ENCODE peak calls at places on chromosomes 16 and 17, in six cellular contexts. One of them, this sample, is unnamed.

GRCh38 chr17:31746884-31747495 is 112.1 kb downstream of the COPRS start:
- DNase-seq in OCI-LY7: no peak
- DNase-seq in PC-3: no peak
- DNase-seq in H1: no peak
- DNase-seq in hepatocyte: no peak
- DNase-seq in IMR-90: no peak
- DNase-seq in this sample: no peak

GRCh38 chr16:70573451-70574121 is 50.0 kb downstream of the SF3B3 start:
- DNase-seq in OCI-LY7: no peak
- DNase-seq in PC-3: peak; percentile 41
- DNase-seq in H1: no peak
- DNase-seq in hepatocyte: peak; percentile 38
- DNase-seq in IMR-90: peak; percentile 97
- DNase-seq in this sample: peak; percentile 91

GRCh38 chr17:82106697-82107305 is 8.8 kb upstream of the FASN start:
- DNase-seq in OCI-LY7: no peak
- DNase-seq in PC-3: no peak
- DNase-seq in H1: no peak
- DNase-seq in hepatocyte: no peak
- DNase-seq in IMR-90: no peak
- DNase-seq in this sample: no peak

GRCh38 chr17:35245196-35245486 is 2.3 kb downstream of the SLFN5 start:
- DNase-seq in OCI-LY7: no peak
- DNase-seq in PC-3: peak; percentile 83
- DNase-seq in H1: no peak
- DNase-seq in hepatocyte: no peak
- DNase-seq in IMR-90: peak; percentile 97
- DNase-seq in this sample: peak; percentile 24

GRCh38 chr17:6255331-6255730 is 179.6 kb downstream of the AIPL1 start:
- DNase-seq in OCI-LY7: no peak
- DNase-seq in PC-3: no peak
- DNase-seq in H1: no peak
- DNase-seq in hepatocyte: no peak
- DNase-seq in IMR-90: no peak
- DNase-seq in this sample: no peak

GRCh38 chr17:10420811-10421210 is 939 bp downstream of the MYH8 start:
- DNase-seq in OCI-LY7: no peak
- DNase-seq in PC-3: no peak
- DNase-seq in H1: no peak
- DNase-seq in hepatocyte: no peak
- DNase-seq in IMR-90: no peak
- DNase-seq in this sample: no peak

GRCh38 chr16:83552193-83552592 is 255.6 kb upstream of the HSBP1 start:
- DNase-seq in OCI-LY7: no peak
- DNase-seq in PC-3: peak; percentile 2
- DNase-seq in H1: no peak
- DNase-seq in hepatocyte: no peak
- DNase-seq in IMR-90: peak; percentile 77
- DNase-seq in this sample: no peak

GRCh38 chr16:76535-77272 is 1.3 kb upstream of the MPG start:
- DNase-seq in OCI-LY7: peak; percentile 40
- DNase-seq in PC-3: peak; percentile 74
- DNase-seq in H1: no peak
- DNase-seq in hepatocyte: peak; percentile 77
- DNase-seq in IMR-90: peak; percentile 95
- DNase-seq in this sample: peak; percentile 81

GRCh38 chr17:4833941-4834501 is 881 bp downstream of the MINK1 start:
- DNase-seq in OCI-LY7: peak; percentile 26
- DNase-seq in PC-3: peak; percentile 10
- DNase-seq in H1: no peak
- DNase-seq in hepatocyte: peak; percentile 68
- DNase-seq in IMR-90: peak; percentile 80
- DNase-seq in this sample: no peak

GRCh38 chr17:77570565-77570898 is 388.0 kb upstream of the TNRC6C start:
- DNase-seq in OCI-LY7: no peak
- DNase-seq in PC-3: no peak
- DNase-seq in H1: no peak
- DNase-seq in hepatocyte: no peak
- DNase-seq in IMR-90: no peak
- DNase-seq in this sample: no peak

GRCh38 chr16:69340095-69340644 is 598 bp downstream of the NIP7 start:
- DNase-seq in OCI-LY7: no peak
- DNase-seq in PC-3: no peak
- DNase-seq in H1: no peak
- DNase-seq in hepatocyte: no peak
- DNase-seq in IMR-90: peak; percentile 24
- DNase-seq in this sample: no peak

GRCh38 chr17:63039899-63040602 is 74.0 kb downstream of the TANC2 start:
- DNase-seq in OCI-LY7: no peak
- DNase-seq in PC-3: peak; percentile 89
- DNase-seq in H1: no peak
- DNase-seq in hepatocyte: no peak
- DNase-seq in IMR-90: peak; percentile 56
- DNase-seq in this sample: no peak

GRCh38 chr16:4733747-4734062 is 366 bp downstream of the ANKS3 start:
- DNase-seq in OCI-LY7: no peak
- DNase-seq in PC-3: no peak
- DNase-seq in H1: no peak
- DNase-seq in hepatocyte: peak; percentile 34
- DNase-seq in IMR-90: no peak
- DNase-seq in this sample: no peak

GRCh38 chr16:22192261-22193133 is 13.6 kb upstream of the EEF2K start:
- DNase-seq in OCI-LY7: peak; percentile 35
- DNase-seq in PC-3: peak; percentile 51
- DNase-seq in H1: no peak
- DNase-seq in hepatocyte: peak; percentile 79
- DNase-seq in IMR-90: peak; percentile 91
- DNase-seq in this sample: peak; percentile 55

GRCh38 chr16:17724242-17724898 is 253.6 kb upstream of the XYLT1 start:
- DNase-seq in OCI-LY7: no peak
- DNase-seq in PC-3: no peak
- DNase-seq in H1: no peak
- DNase-seq in hepatocyte: no peak
- DNase-seq in IMR-90: peak; percentile 82
- DNase-seq in this sample: no peak

GRCh38 chr17:6648181-6648580 is 3.2 kb downstream of the MED31 start:
- DNase-seq in OCI-LY7: peak; percentile 59
- DNase-seq in PC-3: peak; percentile 52
- DNase-seq in H1: no peak
- DNase-seq in hepatocyte: no peak
- DNase-seq in IMR-90: no peak
- DNase-seq in this sample: no peak

GRCh38 chr16:86927699-86928098 is 349.4 kb downstream of the FOXL1 start:
- DNase-seq in OCI-LY7: no peak
- DNase-seq in PC-3: no peak
- DNase-seq in H1: no peak
- DNase-seq in hepatocyte: no peak
- DNase-seq in IMR-90: no peak
- DNase-seq in this sample: no peak

GRCh38 chr17:78343433-78344201 is 16.3 kb downstream of the SOCS3 start:
- DNase-seq in OCI-LY7: peak; percentile 79
- DNase-seq in PC-3: no peak
- DNase-seq in H1: no peak
- DNase-seq in hepatocyte: no peak
- DNase-seq in IMR-90: no peak
- DNase-seq in this sample: peak; percentile 64

GRCh38 chr17:49013311-49014205 is 16.4 kb downstream of the IGF2BP1 start:
- DNase-seq in OCI-LY7: no peak
- DNase-seq in PC-3: no peak
- DNase-seq in H1: peak; percentile 56
- DNase-seq in hepatocyte: peak; percentile 82
- DNase-seq in IMR-90: no peak
- DNase-seq in this sample: no peak

GRCh38 chr16:13935408-13935807 is 15.5 kb downstream of the ERCC4 start:
- DNase-seq in OCI-LY7: peak; percentile 4
- DNase-seq in PC-3: peak; percentile 9
- DNase-seq in H1: no peak
- DNase-seq in hepatocyte: no peak
- DNase-seq in IMR-90: no peak
- DNase-seq in this sample: no peak

GRCh38 chr17:50604470-50604869 is 30.2 kb upstream of the ABCC3 start:
- DNase-seq in OCI-LY7: no peak
- DNase-seq in PC-3: no peak
- DNase-seq in H1: no peak
- DNase-seq in hepatocyte: peak; percentile 89
- DNase-seq in IMR-90: peak; percentile 28
- DNase-seq in this sample: no peak

DNA sequence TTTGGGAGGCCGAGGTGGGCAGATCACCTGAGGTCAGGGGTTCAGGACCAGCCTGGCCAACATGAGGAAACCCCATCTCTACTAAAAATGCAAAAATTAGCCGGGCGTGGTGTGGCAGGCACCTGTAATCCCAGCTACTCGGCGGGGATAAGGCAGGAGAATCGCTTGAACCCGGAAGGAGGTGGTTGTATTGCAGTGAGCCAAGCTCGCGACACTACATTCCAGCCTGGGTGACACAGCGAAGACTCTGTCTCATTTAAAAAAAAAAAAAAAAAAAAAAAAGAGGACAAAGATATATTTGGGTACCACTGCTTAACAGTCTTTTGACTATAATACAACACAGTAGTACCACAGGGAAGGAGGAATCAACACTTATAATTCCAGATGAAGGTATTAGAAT is 9.2 kb downstream of the CNOT1 start:
- DNase-seq in OCI-LY7: no peak
- DNase-seq in PC-3: no peak
- DNase-seq in H1: no peak
- DNase-seq in hepatocyte: no peak
- DNase-seq in IMR-90: no peak
- DNase-seq in this sample: no peak
- H4K20me1 ChIP-seq in OCI-LY7: peaks cover 25% of the 10 kb centered on the region
- H4K20me1 ChIP-seq in PC-3: peaks cover 3% of the 10 kb centered on the region
- H4K20me1 ChIP-seq in H1: peaks cover 6% of the 10 kb centered on the region
- H4K20me1 ChIP-seq in hepatocyte: peaks cover 90% of the 10 kb centered on the region
- H4K20me1 ChIP-seq in IMR-90: peaks cover 48% of the 10 kb centered on the region
- H4K20me1 ChIP-seq in this sample: peaks cover 80% of the 10 kb centered on the region

GRCh38 chr17:19747829-19748806 is at the start of gene ALDH3A1:
- DNase-seq in OCI-LY7: no peak
- DNase-seq in PC-3: peak; percentile 96
- DNase-seq in H1: no peak
- DNase-seq in hepatocyte: peak; percentile 38
- DNase-seq in IMR-90: no peak
- DNase-seq in this sample: peak; percentile 89
- H3K4me3 ChIP-seq in OCI-LY7: no peak within 1 kb of the TSS
- H3K4me3 ChIP-seq in PC-3: peak within 1 kb of the TSS; percentile 53
- H3K4me3 ChIP-seq in H1: no peak within 1 kb of the TSS
- H3K4me3 ChIP-seq in hepatocyte: no peak within 1 kb of the TSS
- H3K4me3 ChIP-seq in IMR-90: no peak within 1 kb of the TSS
- H3K4me3 ChIP-seq in this sample: peak within 1 kb of the TSS; percentile 76

GRCh38 chr16:2047330-2048115 is at the start of the genes NTHL1 and TSC2:
- DNase-seq in OCI-LY7: peak; percentile 97
- DNase-seq in PC-3: peak; percentile 92
- DNase-seq in H1: peak; percentile 90
- DNase-seq in hepatocyte: peak; percentile 98
- DNase-seq in IMR-90: peak; percentile 95
- DNase-seq in this sample: peak; percentile 89
- TF ChIP-seq CTCF in OCI-LY7: peak; percentile 54
- TF ChIP-seq CTCF in PC-3: peak; percentile 12
- TF ChIP-seq CTCF in H1: peak; percentile 15
- TF ChIP-seq CTCF in hepatocyte: peak; percentile 1
- TF ChIP-seq CTCF in IMR-90: peak; percentile 45
- TF ChIP-seq CTCF in this sample: peak; percentile 55

GRCh38 chr17:67218385-67218950 is 26.5 kb downstream of the HELZ start:
- DNase-seq in OCI-LY7: no peak
- DNase-seq in PC-3: no peak
- DNase-seq in H1: no peak
- DNase-seq in hepatocyte: no peak
- DNase-seq in IMR-90: peak; percentile 78
- DNase-seq in this sample: no peak
- H4K20me1 ChIP-seq in OCI-LY7: no peaks in the 10 kb centered on the region
- H4K20me1 ChIP-seq in PC-3: peaks cover 8% of the 10 kb centered on the region
- H4K20me1 ChIP-seq in H1: peaks cover 7% of the 10 kb centered on the region
- H4K20me1 ChIP-seq in hepatocyte: peaks cover 31% of the 10 kb centered on the region
- H4K20me1 ChIP-seq in IMR-90: peaks cover 31% of the 10 kb centered on the region
- H4K20me1 ChIP-seq in this sample: peaks cover 27% of the 10 kb centered on the region

GRCh38 chr16:20673882-20674683 is 23.4 kb downstream of the ACSM1 start:
- DNase-seq in OCI-LY7: no peak
- DNase-seq in PC-3: no peak
- DNase-seq in H1: no peak
- DNase-seq in hepatocyte: no peak
- DNase-seq in IMR-90: no peak
- DNase-seq in this sample: peak; percentile 12

GRCh38 chr16:20676867-20677266 is 20.6 kb downstream of the ACSM1 start:
- DNase-seq in OCI-LY7: no peak
- DNase-seq in PC-3: no peak
- DNase-seq in H1: no peak
- DNase-seq in hepatocyte: no peak
- DNase-seq in IMR-90: no peak
- DNase-seq in this sample: no peak

GRCh38 chr16:20676268-20676828 is 21.1 kb downstream of the ACSM1 start:
- DNase-seq in OCI-LY7: no peak
- DNase-seq in PC-3: no peak
- DNase-seq in H1: no peak
- DNase-seq in hepatocyte: no peak
- DNase-seq in IMR-90: no peak
- DNase-seq in this sample: no peak

GRCh38 chr16:20675488-20676267 is 21.8 kb downstream of the ACSM1 start:
- DNase-seq in OCI-LY7: no peak
- DNase-seq in PC-3: peak; percentile 54
- DNase-seq in H1: peak; percentile 75
- DNase-seq in hepatocyte: peak; percentile 69
- DNase-seq in IMR-90: no peak
- DNase-seq in this sample: peak; percentile 76

GRCh38 chr16:20674684-20675487 is 22.6 kb downstream of the ACSM1 start:
- DNase-seq in OCI-LY7: no peak
- DNase-seq in PC-3: no peak
- DNase-seq in H1: no peak
- DNase-seq in hepatocyte: no peak
- DNase-seq in IMR-90: no peak
- DNase-seq in this sample: no peak
- H3K4me3 ChIP-seq in OCI-LY7: no peak overlapping the region
- H3K4me3 ChIP-seq in PC-3: peak overlapping the region; percentile 62
- H3K4me3 ChIP-seq in H1: peak overlapping the region; percentile 2
- H3K4me3 ChIP-seq in hepatocyte: no peak overlapping the region
- H3K4me3 ChIP-seq in IMR-90: no peak overlapping the region
- H3K4me3 ChIP-seq in this sample: no peak overlapping the region

GRCh38 chr16:26795184-26795583 is 271.5 kb upstream of the C16orf82 start:
- DNase-seq in OCI-LY7: peak; percentile 87
- DNase-seq in PC-3: no peak
- DNase-seq in H1: peak; percentile 3
- DNase-seq in hepatocyte: peak; percentile 9
- DNase-seq in IMR-90: no peak
- DNase-seq in this sample: no peak
- TF ChIP-seq CTCF in OCI-LY7: peak; percentile 87
- TF ChIP-seq CTCF in PC-3: no peak
- TF ChIP-seq CTCF in H1: peak; percentile 52
- TF ChIP-seq CTCF in hepatocyte: peak; percentile 17
- TF ChIP-seq CTCF in IMR-90: no peak
- TF ChIP-seq CTCF in this sample: no peak

GRCh38 chr16:11784048-11784780 is 12.8 kb downstream of the ZC3H7A start:
- DNase-seq in OCI-LY7: no peak
- DNase-seq in PC-3: no peak
- DNase-seq in H1: no peak
- DNase-seq in hepatocyte: no peak
- DNase-seq in IMR-90: no peak
- DNase-seq in this sample: no peak
- H4K20me1 ChIP-seq in OCI-LY7: no peaks in the 10 kb centered on the region
- H4K20me1 ChIP-seq in PC-3: peaks cover 3% of the 10 kb centered on the region
- H4K20me1 ChIP-seq in H1: peaks cover 2% of the 10 kb centered on the region
- H4K20me1 ChIP-seq in hepatocyte: peaks cover 25% of the 10 kb centered on the region
- H4K20me1 ChIP-seq in IMR-90: peaks cover 22% of the 10 kb centered on the region
- H4K20me1 ChIP-seq in this sample: peaks cover 43% of the 10 kb centered on the region